ENCODE peak calls at places on chromosomes 7 and 10, in seven cellular contexts. O is NCI-H1436; T is iPS-NIHi11; U is progenitor cell of endocrine pancreas; K is hypothalamus; M is omental fat pad; W is activated naive CD8-positive, alpha-beta T cell treated with anti-CD3 and anti-CD28 coated beads, Interleukin-2, amount 10 ng/mL, durations not matched to agents 7 days and 5 days. H is an unnamed sample.

GRCh38 chr7:92595281-92595680 is 5.1 kb upstream of the FAM133B start:
- DNase-seq in O (no peak), T (no peak), U (no peak), K (no peak), M (no peak), W (no peak), H (no peak)

GRCh38 chr10:125721035-125721434 is 1.5 kb downstream of the EDRF1 start:
- DNase-seq in O (no peak), T (no peak), U (no peak), K (no peak), M (no peak), W (no peak), H (no peak)

GRCh38 chr7:132422502-132423101 is 153.7 kb downstream of the PLXNA4 start:
- DNase-seq in O (no peak), T (no peak), U (no peak), K (no peak), M (no peak), W (no peak), H (no peak)

GRCh38 chr7:130515315-130516047 is 23.6 kb downstream of the MEST start:
- DNase-seq in O (no peak), T (no peak), U (no peak), K (no peak), M (no peak), W (no peak), H (no peak)

GRCh38 chr10:85611746-85612377 is 754.7 kb downstream of the GRID1 start:
- DNase-seq in O (no peak), T (no peak), U (no peak), K (no peak), M (no peak), W (no peak), H (no peak)

GRCh38 chr10:3924344-3924743 is 139.3 kb upstream of the KLF6 start:
- DNase-seq in O (no peak), T (no peak), U (no peak), K (no peak), M (no peak), W (no peak), H (no peak)

GRCh38 chr7:127782550-127783266 is 130.7 kb downstream of the SND1 start:
- DNase-seq in O (no peak), T (no peak), U (no peak), K (no peak), M (no peak), W (no peak), H (no peak)

GRCh38 chr10:115093286-115093775 is at the start of gene ATRNL1:
- DNase-seq in O (peak; percentile 58), T (peak; percentile 80), U (peak; percentile 42), K (no peak), M (no peak), W (peak; percentile 56), H (peak; percentile 4)

GRCh38 chr7:18558503-18558902 is 63.0 kb downstream of the HDAC9 start:
- DNase-seq in O (no peak), T (no peak), U (no peak), K (no peak), M (no peak), W (no peak), H (no peak)

GRCh38 chr7:107959527-107959898 is 43.4 kb downstream of the LAMB1 start:
- DNase-seq in O (no peak), T (peak; percentile 33), U (no peak), K (no peak), M (no peak), W (no peak), H (no peak)

GRCh38 chr10:73338801-73339368 is 19.8 kb downstream of the CFAP70 start:
- DNase-seq in O (no peak), T (no peak), U (no peak), K (no peak), M (no peak), W (no peak), H (no peak)

GRCh38 chr7:4189151-4189570 is 492.9 kb upstream of the FOXK1 start:
- DNase-seq in O (no peak), T (no peak), U (no peak), K (peak; percentile 76), M (no peak), W (no peak), H (peak; percentile 57)

GRCh38 chr10:20133669-20134189 is 317.5 kb downstream of the PLXDC2 start:
- DNase-seq in O (no peak), T (no peak), U (no peak), K (no peak), M (no peak), W (no peak), H (no peak)